ENCODE peak calls at places on chromosome X, in five cellular contexts. E is brain microvascular endothelial cell, M is astrocyte, Z is lower lobe of right lung, D is kidney epithelial cell. N is an unnamed sample.

GRCh38 chrX:70332600-70332999 is 42.7 kb downstream of the KIF4A start:
- DNase-seq in E (no peak), Z (no peak), D (no peak), M (no peak), N (no peak)

GRCh38 chrX:54045563-54046228 is 1.4 kb upstream of the PHF8 start:
- DNase-seq in D (no peak), Z (no peak), E (no peak), M (no peak), N (no peak)

GRCh38 chrX:55488559-55489314 is 911 bp downstream of the USP51 start:
- DNase-seq in M (peak), E (peak), D (no peak), Z (peak), N (peak)

GRCh38 chrX:72297953-72298730 is 7.6 kb downstream of the CITED1 start:
- DNase-seq in D (no peak), Z (no peak), M (no peak), E (no peak), N (peak)

GRCh38 chrX:24601858-24602257 is 45.3 kb downstream of the PCYT1B start:
- DNase-seq in E (no peak), M (no peak), Z (no peak), D (no peak), N (no peak)

GRCh38 chrX:67546496-67547423 is 2.9 kb downstream of the AR start:
- DNase-seq in M (no peak), Z (no peak), E (no peak), D (no peak), N (no peak)

GRCh38 chrX:130079824-130080406 is 30.4 kb downstream of the ELF4 start:
- DNase-seq in Z (no peak), D (peak), M (peak), E (peak), N (peak)

GRCh38 chrX:154458116-154458953 is at the start of gene PLXNA3:
- DNase-seq in D (no peak), M (no peak), E (no peak), Z (peak), N (no peak)

GRCh38 chrX:108537005-108537404 is 97.4 kb downstream of the COL4A5 start:
- DNase-seq in M (peak), D (peak), Z (no peak), E (peak), N (peak)

GRCh38 chrX:117510453-117510852 is 606.2 kb downstream of the KLHL13 start:
- DNase-seq in E (no peak), Z (no peak), M (no peak), D (no peak), N (no peak)

GRCh38 chrX:47854474-47854873 is 17.8 kb downstream of the ZNF81 start:
- DNase-seq in E (peak), M (no peak), Z (peak), D (no peak), N (peak)

DNA sequence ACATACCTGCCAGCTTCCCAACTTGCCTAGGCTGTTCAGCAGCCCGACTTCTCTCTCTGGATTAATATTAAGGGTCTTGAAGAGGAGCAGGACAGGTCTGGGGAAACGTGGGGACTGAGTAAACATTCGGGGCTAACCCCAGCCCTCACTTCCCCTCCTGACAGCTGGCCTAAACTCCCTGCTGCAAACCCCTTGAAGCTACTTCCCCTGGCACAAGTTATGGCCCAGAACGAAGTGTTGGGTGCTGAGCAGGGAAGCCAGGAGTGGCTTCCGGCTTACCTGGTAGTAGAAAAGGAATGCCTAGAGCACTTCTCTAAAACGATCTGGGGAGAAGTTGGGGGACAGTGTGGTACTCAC is 200.0 kb downstream of the BCOR start:
- DNase-seq in E (no peak), Z (no peak), M (no peak), D (no peak), N (no peak)
- H3K4me3 ChIP-seq in E (no peak), Z (no peak), M (no peak), D (no peak), N (no peak)

DNA sequence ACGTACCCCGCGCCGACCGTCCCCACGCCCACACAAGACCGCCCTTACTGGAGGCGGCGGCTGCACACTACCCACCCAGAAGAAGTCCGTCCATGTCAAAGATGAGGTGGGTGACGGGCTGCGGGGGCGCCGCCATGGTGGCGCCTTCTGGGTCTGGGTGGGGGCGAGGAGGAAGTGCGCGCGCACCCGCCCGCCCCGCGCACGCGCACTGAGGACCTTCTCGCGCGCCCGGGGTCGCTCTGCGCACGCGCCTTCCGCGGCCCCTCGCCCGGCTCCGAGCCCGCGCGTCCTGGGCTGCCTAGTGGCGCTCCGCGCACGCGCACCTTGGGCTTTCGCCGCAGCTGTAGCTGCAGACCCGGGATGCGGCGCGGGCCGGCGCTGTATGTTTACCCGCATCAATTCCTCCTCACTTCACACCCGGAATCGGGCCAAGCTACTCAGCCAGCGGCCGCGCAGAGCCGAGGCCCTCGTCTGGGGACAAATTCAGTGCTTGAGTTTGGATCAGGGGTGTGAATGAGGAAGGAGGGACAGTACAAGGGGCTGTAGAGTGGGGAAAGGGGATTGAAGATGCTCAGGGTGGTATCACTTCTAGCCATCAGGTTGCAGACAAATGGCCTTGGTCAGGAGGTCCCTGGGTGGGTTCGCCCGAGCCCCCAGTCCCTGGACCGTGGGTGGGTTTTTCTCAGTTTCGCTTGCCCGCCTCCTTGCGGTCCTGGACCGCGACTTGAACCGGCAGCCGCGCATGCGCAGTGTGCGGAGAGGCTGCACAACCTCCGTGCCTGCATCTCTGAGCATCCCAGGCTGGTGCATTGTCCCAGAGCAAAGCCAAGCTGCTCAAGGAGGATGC is at the start of gene PUDP:
- DNase-seq in Z (peak), M (peak), E (peak), D (no peak), N (peak)
- TF ChIP-seq CTCF in Z (peak), M (no peak), E (peak), D (no peak), N (peak)

DNA sequence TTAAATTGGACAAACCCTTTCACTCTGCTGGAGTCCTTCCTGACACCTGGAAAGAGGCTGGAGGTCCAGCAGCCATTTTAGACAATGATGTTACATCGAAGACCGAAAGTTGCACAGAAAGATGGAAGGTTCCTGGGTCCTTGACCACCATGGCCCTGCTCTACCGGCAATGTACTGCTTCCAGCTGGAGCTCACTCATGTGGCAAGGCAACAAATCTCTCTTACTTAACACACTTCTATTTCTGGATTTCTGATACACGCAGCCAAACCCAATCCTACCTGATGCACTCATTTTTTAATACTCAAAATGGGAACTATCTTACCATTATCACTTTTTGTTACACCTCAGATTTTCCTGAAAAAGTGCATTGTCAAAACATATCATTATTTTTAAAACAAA is 33.1 kb downstream of the DMD start:
- DNase-seq in D (no peak), M (no peak), Z (no peak), E (no peak), N (no peak)
- H3K4me3 ChIP-seq in D (no peak), M (no peak), Z (no peak), E (no peak), N (no peak)

GRCh38 chrX:12709047-12709446 is 82.2 kb upstream of the PRPS2 start:
- DNase-seq in E (no peak), D (no peak), Z (no peak), M (no peak), N (no peak)
- TF ChIP-seq CTCF in E (peak), D (no peak), Z (no peak), M (no peak), N (no peak)

GRCh38 chrX:133606990-133607389 is 191.7 kb upstream of the GPC4 start:
- DNase-seq in Z (no peak), D (no peak), E (no peak), M (no peak), N (no peak)

GRCh38 chrX:133608406-133608805 is 193.1 kb upstream of the GPC4 start:
- DNase-seq in M (peak), Z (no peak), E (no peak), D (no peak), N (peak)

GRCh38 chrX:133609151-133609550 is 193.9 kb upstream of the GPC4 start:
- DNase-seq in E (no peak), M (no peak), Z (no peak), D (no peak), N (no peak)

GRCh38 chrX:133607419-133608348 is 192.4 kb upstream of the GPC4 start:
- DNase-seq in Z (no peak), D (no peak), E (no peak), M (no peak), N (peak)

GRCh38 chrX:133610056-133610455 is 194.8 kb upstream of the GPC4 start:
- DNase-seq in D (no peak), Z (no peak), M (peak), E (no peak), N (peak)
- H3K4me3 ChIP-seq in D (no peak), Z (no peak), M (no peak), E (no peak), N (no peak)

N was measured in fibroblast of mammary gland.